ENCODE peak calls at places on chromosome 12, in eight cellular contexts. D is DMS53; V is activated T-cell treated with anti-CD3 and anti-CD28 coated beads, Interleukin-2, amount 50 U/mL, for 1 hour; M is NB4; O is NCI-H1092 treated with DMSO at 0.1 percent for 48 hours; N is stomach; U is iris pigment epithelial cell; G is activated T-helper 1 cell treated with anti-CD3 and anti-CD28 coated beads, Interleukin-2, amount 50 U/mL, for 16 hours. W is an unnamed sample.

GRCh38 chr12:93302331-93303229 is 75.1 kb upstream of the NUDT4 start:
- DNase-seq in D (no peak), V (no peak), M (no peak), O (no peak), N (no peak), U (peak), G (no peak), W (no peak)

GRCh38 chr12:27493260-27493935 is 30.6 kb upstream of the PPFIBP1 start:
- DNase-seq in D (peak), V (no peak), M (no peak), O (no peak), N (no peak), U (peak), G (no peak), W (no peak)

GRCh38 chr12:18998343-18999270 is 130.9 kb upstream of the PLEKHA5 start:
- DNase-seq in D (peak), V (no peak), M (no peak), O (peak), N (no peak), U (peak), G (no peak), W (no peak)

GRCh38 chr12:104662203-104662602 is 205.5 kb downstream of the CHST11 start:
- DNase-seq in D (no peak), V (no peak), M (no peak), O (no peak), N (no peak), U (peak), G (no peak), W (no peak)

GRCh38 chr12:3827301-3828000 is 45.7 kb downstream of the PARP11 start:
- DNase-seq in D (no peak), V (no peak), M (no peak), O (no peak), N (no peak), U (no peak), G (no peak), W (no peak)

GRCh38 chr12:108801736-108802665 is 55.4 kb downstream of the SSH1 start:
- DNase-seq in D (no peak), V (no peak), M (no peak), O (no peak), N (no peak), U (peak), G (no peak), W (peak)

GRCh38 chr12:96416033-96416790 is 16.0 kb upstream of the CDK17 start:
- DNase-seq in D (no peak), V (no peak), M (peak), O (no peak), N (no peak), U (peak), G (no peak), W (no peak)

GRCh38 chr12:46153267-46153872 is 115.5 kb downstream of the SLC38A1 start:
- DNase-seq in D (peak), V (no peak), M (peak), O (peak), N (no peak), U (peak), G (no peak), W (no peak)

GRCh38 chr12:5123921-5124320 is 80.2 kb downstream of the KCNA5 start:
- DNase-seq in D (peak), V (no peak), M (no peak), O (no peak), N (no peak), U (peak), G (no peak), W (no peak)

GRCh38 chr12:103765322-103765721 is 75.7 kb downstream of the NT5DC3 start:
- DNase-seq in D (no peak), V (no peak), M (no peak), O (no peak), N (no peak), U (no peak), G (no peak), W (no peak)

GRCh38 chr12:21428241-21428640 is 9.2 kb upstream of the PYROXD1 start:
- DNase-seq in D (no peak), V (no peak), M (no peak), O (no peak), N (no peak), U (peak), G (no peak), W (no peak)

GRCh38 chr12:81417056-81417455 is 339.2 kb downstream of the ACSS3 start:
- DNase-seq in D (peak), V (no peak), M (no peak), O (no peak), N (no peak), U (no peak), G (no peak), W (no peak)

GRCh38 chr12:52151859-52152783 is 39.7 kb downstream of the KRT80 start:
- DNase-seq in D (peak), V (peak), M (peak), O (no peak), N (peak), U (peak), G (peak), W (peak)

GRCh38 chr12:6212086-6212485 is 11.9 kb downstream of the CD9 start:
- DNase-seq in D (no peak), V (no peak), M (no peak), O (no peak), N (no peak), U (no peak), G (no peak), W (no peak)

GRCh38 chr12:56256326-56256960 is 1.7 kb downstream of the ANKRD52 start:
- DNase-seq in D (no peak), V (no peak), M (peak), O (no peak), N (no peak), U (peak), G (no peak), W (no peak)

GRCh38 chr12:121992059-121992879 is 29.4 kb upstream of the BCL7A start:
- DNase-seq in D (peak), V (peak), M (no peak), O (no peak), N (no peak), U (peak), G (no peak), W (no peak)

GRCh38 chr12:5369298-5369697 is 62.6 kb upstream of the NTF3 start:
- DNase-seq in D (no peak), V (no peak), M (no peak), O (no peak), N (no peak), U (no peak), G (no peak), W (no peak)

GRCh38 chr12:75554556-75554880 is 43.1 kb upstream of the KRR1 start:
- DNase-seq in D (no peak), V (no peak), M (no peak), O (no peak), N (no peak), U (peak), G (no peak), W (no peak)

GRCh38 chr12:124347335-124347734 is 52.4 kb downstream of the RFLNA start:
- DNase-seq in D (no peak), V (no peak), M (no peak), O (no peak), N (no peak), U (no peak), G (no peak), W (no peak)

GRCh38 chr12:16112626-16113560 is 164.6 kb downstream of the SLC15A5 start:
- DNase-seq in D (peak), V (no peak), M (peak), O (peak), N (no peak), U (peak), G (no peak), W (peak)

GRCh38 chr12:89949457-89950195 is 241.0 kb upstream of the ATP2B1 start:
- DNase-seq in D (peak), V (no peak), M (no peak), O (peak), N (no peak), U (peak), G (no peak), W (no peak)

GRCh38 chr12:27667540-27667939 is 28.7 kb upstream of the REP15 start:
- DNase-seq in D (no peak), V (no peak), M (no peak), O (no peak), N (no peak), U (peak), G (no peak), W (no peak)

GRCh38 chr12:113461666-113462065 is 10.0 kb downstream of the LHX5 start:
- DNase-seq in D (peak), V (no peak), M (peak), O (no peak), N (no peak), U (no peak), G (no peak), W (peak)

GRCh38 chr12:33267641-33268040 is 172.0 kb downstream of the SYT10 start:
- DNase-seq in D (no peak), V (no peak), M (no peak), O (no peak), N (no peak), U (no peak), G (no peak), W (no peak)